ENCODE peak calls at places on chromosomes 12 and 14, in five cellular contexts. P is fibroblast of lung, W is PC-9, M is HCT116, C is SK-N-SH. V is an unnamed sample.

GRCh38 chr12:69901141-69901900 is 76.3 kb downstream of the MYRFL start:
- DNase-seq in C (no peak), M (no peak), P (no peak), W (no peak), V (peak; percentile 7)

GRCh38 chr14:77067632-77068514 is 30.2 kb upstream of the CIPC start:
- DNase-seq in C (peak; percentile 84), P (peak; percentile 65), W (peak; percentile 74), M (peak; percentile 42), V (peak; percentile 95)

GRCh38 chr12:110475426-110475825 is 6.8 kb downstream of the FAM216A start:
- DNase-seq in C (no peak), W (no peak), M (no peak), P (no peak), V (no peak)

GRCh38 chr12:108235231-108235959 is 103.7 kb downstream of the CMKLR1 start:
- DNase-seq in P (no peak), C (no peak), M (no peak), W (no peak), V (no peak)

GRCh38 chr12:29149691-29150382 is 759 bp downstream of the FAR2 start:
- DNase-seq in C (no peak), M (no peak), W (peak; percentile 54), P (no peak), V (no peak)

GRCh38 chr14:99644723-99645544 is at the start of gene HHIPL1:
- DNase-seq in P (peak; percentile 33), C (peak; percentile 87), M (no peak), W (no peak), V (peak; percentile 10)

GRCh38 chr12:49097381-49097780 is 2.8 kb upstream of the DHH start:
- DNase-seq in C (no peak), M (no peak), W (no peak), P (no peak), V (no peak)

GRCh38 chr12:93322784-93323183 is 54.9 kb upstream of the NUDT4 start:
- DNase-seq in W (no peak), M (no peak), C (no peak), P (no peak), V (peak; percentile 80)

GRCh38 chr12:125453751-125454150 is 388.5 kb downstream of the AACS start:
- DNase-seq in P (no peak), M (no peak), C (no peak), W (no peak), V (no peak)

GRCh38 chr14:36647827-36648753 is 13.6 kb upstream of the PAX9 start:
- DNase-seq in M (no peak), P (peak; percentile 39), W (no peak), C (peak; percentile 55), V (peak; percentile 73)

GRCh38 chr12:109446869-109447268 is 30.2 kb downstream of the KCTD10 start:
- DNase-seq in W (no peak), P (no peak), C (no peak), M (no peak), V (no peak)

GRCh38 chr12:114403044-114403689 is 2.8 kb downstream of the TBX5 start:
- DNase-seq in M (no peak), P (peak; percentile 79), C (peak; percentile 49), W (no peak), V (no peak)

GRCh38 chr12:90652280-90652679 is 302.7 kb downstream of the CCER1 start:
- DNase-seq in P (no peak), C (no peak), W (no peak), M (no peak), V (peak; percentile 4)

GRCh38 chr14:48792376-48793024 is 793.7 kb downstream of the RPS29 start:
- DNase-seq in W (no peak), M (no peak), P (no peak), C (no peak), V (no peak)

GRCh38 chr14:74630881-74631690 is 19.0 kb upstream of the LTBP2 start:
- DNase-seq in M (no peak), P (peak; percentile 62), W (no peak), C (no peak), V (no peak)

GRCh38 chr14:100289916-100290606 is 16.2 kb downstream of the SLC25A29 start:
- DNase-seq in W (no peak), P (no peak), C (peak; percentile 47), M (no peak), V (no peak)

GRCh38 chr12:38669530-38669929 is 235.9 kb downstream of the CPNE8 start:
- DNase-seq in P (no peak), W (no peak), M (no peak), C (no peak), V (no peak)

GRCh38 chr12:48002773-48003218 is 1.5 kb downstream of the COL2A1 start:
- DNase-seq in C (peak; percentile 77), M (no peak), P (peak; percentile 25), W (no peak), V (peak; percentile 25)

GRCh38 chr12:94379479-94380113 is 80.1 kb downstream of the CEP83 start:
- DNase-seq in W (no peak), C (no peak), P (no peak), M (no peak), V (no peak)

GRCh38 chr12:42483534-42483857 is 106.0 kb downstream of the PRICKLE1 start:
- DNase-seq in W (no peak), M (no peak), P (no peak), C (peak; percentile 87), V (peak; percentile 38)

GRCh38 chr14:80974338-80975078 is 19.1 kb downstream of the TSHR start:
- DNase-seq in M (no peak), P (peak; percentile 15), W (peak; percentile 53), C (no peak), V (no peak)

GRCh38 chr14:33331176-33331949 is 392.7 kb downstream of the NPAS3 start:
- DNase-seq in M (no peak), P (no peak), W (no peak), C (no peak), V (no peak)

GRCh38 chr14:39015360-39015961 is 87.6 kb downstream of the SEC23A start:
- DNase-seq in W (peak; percentile 36), M (peak; percentile 28), C (peak; percentile 34), P (peak; percentile 70), V (peak; percentile 66)

GRCh38 chr14:100528962-100529560 is 58.2 kb downstream of the BEGAIN start:
- DNase-seq in W (no peak), P (no peak), M (no peak), C (peak; percentile 41), V (no peak)

DNA sequence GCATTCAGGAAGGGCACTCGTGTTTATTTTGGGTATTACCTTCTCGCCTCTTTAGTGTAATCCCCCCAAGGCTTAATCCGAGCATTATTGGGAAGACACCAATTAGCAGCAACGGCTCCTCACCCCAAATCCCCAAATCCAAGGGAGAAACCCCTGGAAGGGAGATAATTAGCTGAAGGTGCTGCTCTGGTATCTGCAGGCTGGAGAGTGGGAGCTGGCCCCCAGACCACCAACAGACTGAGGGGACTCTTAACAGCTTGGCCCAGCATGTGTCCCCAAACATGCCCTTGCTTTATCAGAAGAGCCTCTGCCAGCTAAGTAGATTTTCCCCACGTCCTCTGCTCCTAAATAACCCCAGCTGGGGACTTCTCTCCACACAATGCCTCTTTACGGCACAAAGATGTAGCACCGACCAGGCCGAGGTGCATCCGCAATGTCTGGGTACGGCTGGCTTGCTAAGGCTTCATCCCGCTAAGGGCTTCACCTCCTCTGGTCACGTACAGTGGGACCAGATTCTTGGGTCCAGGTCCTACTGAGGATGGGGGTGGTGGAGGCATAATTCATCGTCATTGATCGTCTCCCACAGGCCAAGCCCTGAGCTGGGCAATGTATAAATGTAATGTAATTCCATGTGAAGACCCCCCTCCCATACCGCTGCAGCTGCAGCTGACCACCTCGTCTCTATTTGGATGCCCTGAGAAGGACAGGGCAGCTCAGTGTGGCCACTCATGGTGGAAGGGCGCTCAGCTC is 123.7 kb upstream of the GSC start:
- DNase-seq in C (no peak), W (no peak), P (no peak), M (no peak), V (no peak)
- H3K4me2 ChIP-seq in C (no peak overlapping the region), W (no peak overlapping the region), P (no peak overlapping the region), M (no peak overlapping the region), V (no peak overlapping the region)

DNA sequence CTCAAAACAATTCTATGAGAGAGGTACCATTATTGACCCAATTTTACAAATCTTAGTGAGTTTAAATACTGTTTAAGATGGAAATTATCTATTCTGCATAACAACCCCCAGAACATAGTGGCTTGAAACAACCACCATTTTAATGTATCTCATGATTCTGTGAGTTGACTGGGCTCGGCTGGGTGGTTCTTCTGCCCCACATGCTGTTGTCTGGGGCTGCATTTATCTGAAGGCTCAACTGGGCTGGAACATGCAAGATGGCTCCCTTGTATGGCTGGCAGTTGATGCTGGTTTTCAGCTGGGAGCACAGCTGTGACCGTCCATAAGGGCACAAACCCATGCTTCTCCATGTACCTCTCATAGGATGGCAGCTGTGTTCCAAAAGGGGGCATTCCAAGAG is 82.2 kb downstream of the DRAM1 start:
- DNase-seq in W (no peak), M (no peak), P (no peak), C (no peak), V (no peak)
- H3K27ac ChIP-seq in W (no peak overlapping the region), M (no peak overlapping the region), P (no peak overlapping the region), C (no peak overlapping the region), V (no peak overlapping the region)

DNA sequence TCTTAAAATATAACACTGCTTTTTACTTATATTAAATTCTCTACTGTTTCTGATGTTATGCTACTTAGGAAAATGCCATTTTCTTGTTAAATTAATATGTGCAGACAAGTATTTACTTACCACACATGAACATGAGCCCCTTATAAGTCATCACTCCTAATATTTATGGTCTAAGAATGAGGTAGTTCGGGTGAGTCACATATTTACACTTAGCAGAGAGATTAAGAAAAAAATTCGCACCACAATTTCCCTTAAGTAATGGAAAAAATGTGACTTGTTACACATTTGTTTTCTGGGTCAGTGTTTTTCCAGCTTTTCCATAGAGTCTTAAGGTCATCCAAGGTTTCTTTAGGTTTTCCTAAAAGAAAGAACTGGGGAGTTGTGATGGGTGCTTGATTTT is 68.4 kb downstream of the RERG start:
- DNase-seq in M (no peak), W (peak; percentile 85), C (no peak), P (peak; percentile 83), V (peak; percentile 39)
- H3K4me2 ChIP-seq in M (no peak overlapping the region), W (peak overlapping the region; percentile 45), C (no peak overlapping the region), P (no peak overlapping the region), V (no peak overlapping the region)

GRCh38 chr14:52043690-52044089 is 25.2 kb downstream of the NID2 start:
- DNase-seq in P (no peak), W (no peak), M (peak; percentile 50), C (peak; percentile 72), V (peak; percentile 63)

GRCh38 chr14:52040598-52040997 is 28.3 kb downstream of the NID2 start:
- DNase-seq in C (no peak), M (no peak), P (no peak), W (no peak), V (no peak)

GRCh38 chr14:52044791-52045522 is 23.9 kb downstream of the NID2 start:
- DNase-seq in P (peak; percentile 91), C (no peak), M (no peak), W (peak; percentile 64), V (peak; percentile 90)

GRCh38 chr14:52042371-52043037 is 26.4 kb downstream of the NID2 start:
- DNase-seq in C (no peak), W (no peak), P (no peak), M (no peak), V (no peak)

DNA sequence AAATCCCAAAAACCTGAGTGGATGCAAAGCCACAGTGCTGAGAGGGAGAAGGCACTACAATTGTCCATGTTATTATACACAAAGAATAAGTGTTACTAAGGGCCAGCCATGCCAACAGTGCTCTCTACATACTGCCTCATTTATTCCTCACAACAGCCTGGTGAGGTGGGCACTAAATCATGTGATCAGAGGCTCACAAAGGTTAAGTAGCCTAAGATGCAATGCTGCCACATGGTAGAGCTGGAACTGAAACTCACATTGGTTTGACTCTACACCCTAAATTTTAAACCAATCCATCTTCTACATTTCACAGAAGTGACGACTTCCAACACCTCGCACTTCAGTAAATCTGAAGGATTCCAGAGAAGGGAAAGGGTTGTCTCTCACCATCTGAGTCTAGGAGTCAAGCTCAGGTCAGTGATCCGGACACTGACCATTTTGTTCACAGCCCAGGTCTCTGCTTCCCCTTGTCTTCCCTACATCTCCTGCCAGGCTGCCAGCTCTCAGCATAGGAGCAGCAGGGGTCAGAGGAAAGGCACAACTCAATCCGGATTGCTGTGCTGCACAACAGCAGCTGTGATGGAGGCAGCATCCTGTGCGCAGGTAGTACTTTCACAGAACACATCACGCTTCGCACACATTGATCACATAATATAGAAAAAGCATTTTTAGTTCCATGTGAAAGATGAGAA is 29.6 kb downstream of the NID2 start:
- DNase-seq in P (no peak), C (no peak), M (no peak), W (no peak), V (no peak)
- H3K27ac ChIP-seq in P (no peak overlapping the region), C (no peak overlapping the region), M (no peak overlapping the region), W (no peak overlapping the region), V (no peak overlapping the region)

V was measured in PC-3.